ENCODE peak calls at places on chromosomes 2 and 18, in five cellular contexts. A, J, D, Z and L are unnamed samples.
A peak's percentile ranks its signal among the peaks of the same experiment; 100 is the strongest.

GRCh38 chr2:239178484-239178883 is 222.3 kb downstream of the HDAC4 start:
- DNase-seq in A (no peak), J (no peak), D (no peak), Z (no peak), L (no peak)

GRCh38 chr2:8121826-8122505 is 559.9 kb upstream of the ID2 start:
- DNase-seq in A (no peak), J (no peak), D (no peak), Z (no peak), L (no peak)

GRCh38 chr2:205712508-205712907 is 30.2 kb downstream of the NRP2 start:
- DNase-seq in A (no peak), J (no peak), D (no peak), Z (no peak), L (no peak)

GRCh38 chr18:57841568-57841967 is 38.5 kb upstream of the ATP8B1 start:
- DNase-seq in A (no peak), J (no peak), D (no peak), Z (no peak), L (no peak)

GRCh38 chr18:44917184-44917864 is 236.6 kb downstream of the SETBP1 start:
- DNase-seq in A (no peak), J (no peak), D (no peak), Z (no peak), L (no peak)

GRCh38 chr2:73998451-73998850 is 13.7 kb downstream of the TET3 start:
- DNase-seq in A (no peak), J (no peak), D (no peak), Z (no peak), L (no peak)

GRCh38 chr2:186554850-186555785 is 34.7 kb upstream of the ITGAV start:
- DNase-seq in A (no peak), J (no peak), D (no peak), Z (no peak), L (no peak)

GRCh38 chr2:30147196-30147714 is 448 bp downstream of the YPEL5 start:
- DNase-seq in A (no peak), J (no peak), D (no peak), Z (no peak), L (no peak)

GRCh38 chr2:234444888-234445287 is 52.0 kb downstream of the ARL4C start:
- DNase-seq in A (no peak), J (peak; percentile 39), D (no peak), Z (no peak), L (peak; percentile 47)

GRCh38 chr2:47720559-47720958 is 62.4 kb upstream of the MSH6 start:
- DNase-seq in A (no peak), J (no peak), D (no peak), Z (no peak), L (no peak)

GRCh38 chr2:165057931-165058330 is 102.6 kb upstream of the SLC38A11 start:
- DNase-seq in A (no peak), J (no peak), D (no peak), Z (no peak), L (no peak)

GRCh38 chr2:233761040-233761769 is 1.1 kb downstream of the UGT1A1 start:
- DNase-seq in A (no peak), J (no peak), D (no peak), Z (no peak), L (no peak)

GRCh38 chr2:36530983-36531354 is 67.0 kb downstream of the FEZ2 start:
- DNase-seq in A (no peak), J (no peak), D (no peak), Z (no peak), L (no peak)

GRCh38 chr18:74115046-74115445 is 32.6 kb downstream of the FBXO15 start:
- DNase-seq in A (no peak), J (no peak), D (no peak), Z (no peak), L (no peak)